ENCODE peak calls at places on chromosome 1, in seven cellular contexts. One of them, this sample, is unnamed.

GRCh38 chr1:26318338-26319064 is 743 bp downstream of the CD52 start:
- DNase-seq in activated CD4-positive, alpha-beta T cell treated with anti-CD3 and anti-CD28 coated beads, Interleukin-2, amount 10 ng/mL, durations not matched to agents 7 days and 5 days: peak; percentile 14
- DNase-seq in SJSA1: no peak
- DNase-seq in GM18507: peak; percentile 37
- DNase-seq in LoVo: no peak
- DNase-seq in NCI-H1105: no peak
- DNase-seq in lower lobe of right lung: peak; percentile 72
- DNase-seq in this sample: no peak

GRCh38 chr1:230876660-230877059 is 8.3 kb upstream of the C1orf198 start:
- DNase-seq in activated CD4-positive, alpha-beta T cell treated with anti-CD3 and anti-CD28 coated beads, Interleukin-2, amount 10 ng/mL, durations not matched to agents 7 days and 5 days: no peak
- DNase-seq in SJSA1: no peak
- DNase-seq in GM18507: no peak
- DNase-seq in LoVo: no peak
- DNase-seq in NCI-H1105: no peak
- DNase-seq in lower lobe of right lung: no peak
- DNase-seq in this sample: no peak

GRCh38 chr1:184056921-184057496 is 5.5 kb downstream of the TSEN15 start:
- DNase-seq in activated CD4-positive, alpha-beta T cell treated with anti-CD3 and anti-CD28 coated beads, Interleukin-2, amount 10 ng/mL, durations not matched to agents 7 days and 5 days: no peak
- DNase-seq in SJSA1: peak; percentile 84
- DNase-seq in GM18507: no peak
- DNase-seq in LoVo: no peak
- DNase-seq in NCI-H1105: no peak
- DNase-seq in lower lobe of right lung: no peak
- DNase-seq in this sample: no peak

GRCh38 chr1:93597697-93598096 is 83.9 kb downstream of the BCAR3 start:
- DNase-seq in activated CD4-positive, alpha-beta T cell treated with anti-CD3 and anti-CD28 coated beads, Interleukin-2, amount 10 ng/mL, durations not matched to agents 7 days and 5 days: no peak
- DNase-seq in SJSA1: no peak
- DNase-seq in GM18507: no peak
- DNase-seq in LoVo: no peak
- DNase-seq in NCI-H1105: peak; percentile 93
- DNase-seq in lower lobe of right lung: no peak
- DNase-seq in this sample: no peak

GRCh38 chr1:7302873-7303272 is 468.2 kb upstream of the VAMP3 start:
- DNase-seq in activated CD4-positive, alpha-beta T cell treated with anti-CD3 and anti-CD28 coated beads, Interleukin-2, amount 10 ng/mL, durations not matched to agents 7 days and 5 days: no peak
- DNase-seq in SJSA1: no peak
- DNase-seq in GM18507: no peak
- DNase-seq in LoVo: no peak
- DNase-seq in NCI-H1105: no peak
- DNase-seq in lower lobe of right lung: no peak
- DNase-seq in this sample: no peak

GRCh38 chr1:199759268-199759724 is 268.2 kb upstream of the NR5A2 start:
- DNase-seq in activated CD4-positive, alpha-beta T cell treated with anti-CD3 and anti-CD28 coated beads, Interleukin-2, amount 10 ng/mL, durations not matched to agents 7 days and 5 days: no peak
- DNase-seq in SJSA1: no peak
- DNase-seq in GM18507: no peak
- DNase-seq in LoVo: peak; percentile 89
- DNase-seq in NCI-H1105: no peak
- DNase-seq in lower lobe of right lung: no peak
- DNase-seq in this sample: no peak

GRCh38 chr1:163585796-163586195 is 264.0 kb downstream of the NUF2 start:
- DNase-seq in activated CD4-positive, alpha-beta T cell treated with anti-CD3 and anti-CD28 coated beads, Interleukin-2, amount 10 ng/mL, durations not matched to agents 7 days and 5 days: no peak
- DNase-seq in SJSA1: no peak
- DNase-seq in GM18507: no peak
- DNase-seq in LoVo: no peak
- DNase-seq in NCI-H1105: no peak
- DNase-seq in lower lobe of right lung: no peak
- DNase-seq in this sample: no peak

GRCh38 chr1:33667386-33668282 is 195.2 kb downstream of the ZSCAN20 start:
- DNase-seq in activated CD4-positive, alpha-beta T cell treated with anti-CD3 and anti-CD28 coated beads, Interleukin-2, amount 10 ng/mL, durations not matched to agents 7 days and 5 days: no peak
- DNase-seq in SJSA1: peak; percentile 16
- DNase-seq in GM18507: no peak
- DNase-seq in LoVo: no peak
- DNase-seq in NCI-H1105: no peak
- DNase-seq in lower lobe of right lung: no peak
- DNase-seq in this sample: no peak

GRCh38 chr1:93042134-93042821 is 36.8 kb upstream of the MTF2 start:
- DNase-seq in activated CD4-positive, alpha-beta T cell treated with anti-CD3 and anti-CD28 coated beads, Interleukin-2, amount 10 ng/mL, durations not matched to agents 7 days and 5 days: peak; percentile 71
- DNase-seq in SJSA1: no peak
- DNase-seq in GM18507: no peak
- DNase-seq in LoVo: peak; percentile 46
- DNase-seq in NCI-H1105: no peak
- DNase-seq in lower lobe of right lung: no peak
- DNase-seq in this sample: no peak

GRCh38 chr1:153612755-153613331 is at the start of gene S100A16:
- DNase-seq in activated CD4-positive, alpha-beta T cell treated with anti-CD3 and anti-CD28 coated beads, Interleukin-2, amount 10 ng/mL, durations not matched to agents 7 days and 5 days: no peak
- DNase-seq in SJSA1: no peak
- DNase-seq in GM18507: no peak
- DNase-seq in LoVo: peak; percentile 90
- DNase-seq in NCI-H1105: no peak
- DNase-seq in lower lobe of right lung: peak; percentile 83
- DNase-seq in this sample: no peak

GRCh38 chr1:9233241-9233941 is 1.2 kb upstream of the H6PD start:
- DNase-seq in activated CD4-positive, alpha-beta T cell treated with anti-CD3 and anti-CD28 coated beads, Interleukin-2, amount 10 ng/mL, durations not matched to agents 7 days and 5 days: no peak
- DNase-seq in SJSA1: no peak
- DNase-seq in GM18507: no peak
- DNase-seq in LoVo: no peak
- DNase-seq in NCI-H1105: no peak
- DNase-seq in lower lobe of right lung: peak; percentile 89
- DNase-seq in this sample: no peak

GRCh38 chr1:90729484-90730246 is 12.6 kb upstream of the BARHL2 start:
- DNase-seq in activated CD4-positive, alpha-beta T cell treated with anti-CD3 and anti-CD28 coated beads, Interleukin-2, amount 10 ng/mL, durations not matched to agents 7 days and 5 days: no peak
- DNase-seq in SJSA1: no peak
- DNase-seq in GM18507: no peak
- DNase-seq in LoVo: no peak
- DNase-seq in NCI-H1105: no peak
- DNase-seq in lower lobe of right lung: no peak
- DNase-seq in this sample: no peak

GRCh38 chr1:175128523-175128922 is 60.9 kb downstream of the TNN start:
- DNase-seq in activated CD4-positive, alpha-beta T cell treated with anti-CD3 and anti-CD28 coated beads, Interleukin-2, amount 10 ng/mL, durations not matched to agents 7 days and 5 days: no peak
- DNase-seq in SJSA1: no peak
- DNase-seq in GM18507: no peak
- DNase-seq in LoVo: no peak
- DNase-seq in NCI-H1105: no peak
- DNase-seq in lower lobe of right lung: no peak
- DNase-seq in this sample: no peak

GRCh38 chr1:232432313-232432712 is 197.6 kb downstream of the SIPA1L2 start:
- DNase-seq in activated CD4-positive, alpha-beta T cell treated with anti-CD3 and anti-CD28 coated beads, Interleukin-2, amount 10 ng/mL, durations not matched to agents 7 days and 5 days: no peak
- DNase-seq in SJSA1: no peak
- DNase-seq in GM18507: no peak
- DNase-seq in LoVo: no peak
- DNase-seq in NCI-H1105: no peak
- DNase-seq in lower lobe of right lung: no peak
- DNase-seq in this sample: no peak

GRCh38 chr1:204350265-204350664 is 9.5 kb downstream of the PLEKHA6 start:
- DNase-seq in activated CD4-positive, alpha-beta T cell treated with anti-CD3 and anti-CD28 coated beads, Interleukin-2, amount 10 ng/mL, durations not matched to agents 7 days and 5 days: no peak
- DNase-seq in SJSA1: no peak
- DNase-seq in GM18507: no peak
- DNase-seq in LoVo: no peak
- DNase-seq in NCI-H1105: no peak
- DNase-seq in lower lobe of right lung: no peak
- DNase-seq in this sample: no peak

GRCh38 chr1:21184266-21184665 is 7.6 kb upstream of the EIF4G3 start:
- DNase-seq in activated CD4-positive, alpha-beta T cell treated with anti-CD3 and anti-CD28 coated beads, Interleukin-2, amount 10 ng/mL, durations not matched to agents 7 days and 5 days: no peak
- DNase-seq in SJSA1: no peak
- DNase-seq in GM18507: no peak
- DNase-seq in LoVo: no peak
- DNase-seq in NCI-H1105: no peak
- DNase-seq in lower lobe of right lung: no peak
- DNase-seq in this sample: peak; percentile 47

GRCh38 chr1:167258858-167259257 is 38.2 kb downstream of the POU2F1 start:
- DNase-seq in activated CD4-positive, alpha-beta T cell treated with anti-CD3 and anti-CD28 coated beads, Interleukin-2, amount 10 ng/mL, durations not matched to agents 7 days and 5 days: no peak
- DNase-seq in SJSA1: no peak
- DNase-seq in GM18507: no peak
- DNase-seq in LoVo: no peak
- DNase-seq in NCI-H1105: no peak
- DNase-seq in lower lobe of right lung: no peak
- DNase-seq in this sample: no peak

GRCh38 chr1:30809514-30810263 is 52.1 kb upstream of the LAPTM5 start:
- DNase-seq in activated CD4-positive, alpha-beta T cell treated with anti-CD3 and anti-CD28 coated beads, Interleukin-2, amount 10 ng/mL, durations not matched to agents 7 days and 5 days: no peak
- DNase-seq in SJSA1: peak; percentile 88
- DNase-seq in GM18507: no peak
- DNase-seq in LoVo: no peak
- DNase-seq in NCI-H1105: no peak
- DNase-seq in lower lobe of right lung: no peak
- DNase-seq in this sample: no peak

GRCh38 chr1:243903904-243904303 is 53.9 kb upstream of the AKT3 start:
- DNase-seq in activated CD4-positive, alpha-beta T cell treated with anti-CD3 and anti-CD28 coated beads, Interleukin-2, amount 10 ng/mL, durations not matched to agents 7 days and 5 days: no peak
- DNase-seq in SJSA1: no peak
- DNase-seq in GM18507: no peak
- DNase-seq in LoVo: no peak
- DNase-seq in NCI-H1105: no peak
- DNase-seq in lower lobe of right lung: no peak
- DNase-seq in this sample: no peak

GRCh38 chr1:119611701-119612113 is 36.4 kb downstream of the ZNF697 start:
- DNase-seq in activated CD4-positive, alpha-beta T cell treated with anti-CD3 and anti-CD28 coated beads, Interleukin-2, amount 10 ng/mL, durations not matched to agents 7 days and 5 days: peak; percentile 70
- DNase-seq in SJSA1: peak; percentile 68
- DNase-seq in GM18507: peak; percentile 38
- DNase-seq in LoVo: peak; percentile 65
- DNase-seq in NCI-H1105: peak; percentile 72
- DNase-seq in lower lobe of right lung: peak; percentile 86
- DNase-seq in this sample: no peak

GRCh38 chr1:220528049-220528678 is at the start of gene MARK1:
- DNase-seq in activated CD4-positive, alpha-beta T cell treated with anti-CD3 and anti-CD28 coated beads, Interleukin-2, amount 10 ng/mL, durations not matched to agents 7 days and 5 days: no peak
- DNase-seq in SJSA1: peak; percentile 44
- DNase-seq in GM18507: peak; percentile 5
- DNase-seq in LoVo: peak; percentile 55
- DNase-seq in NCI-H1105: peak; percentile 75
- DNase-seq in lower lobe of right lung: peak; percentile 54
- DNase-seq in this sample: no peak

GRCh38 chr1:183862967-183863366 is 58.0 kb downstream of the RGL1 start:
- DNase-seq in activated CD4-positive, alpha-beta T cell treated with anti-CD3 and anti-CD28 coated beads, Interleukin-2, amount 10 ng/mL, durations not matched to agents 7 days and 5 days: no peak
- DNase-seq in SJSA1: no peak
- DNase-seq in GM18507: no peak
- DNase-seq in LoVo: no peak
- DNase-seq in NCI-H1105: no peak
- DNase-seq in lower lobe of right lung: no peak
- DNase-seq in this sample: no peak

GRCh38 chr1:161020573-161021167 is at the start of gene F11R:
- DNase-seq in activated CD4-positive, alpha-beta T cell treated with anti-CD3 and anti-CD28 coated beads, Interleukin-2, amount 10 ng/mL, durations not matched to agents 7 days and 5 days: peak; percentile 41
- DNase-seq in SJSA1: no peak
- DNase-seq in GM18507: no peak
- DNase-seq in LoVo: peak; percentile 46
- DNase-seq in NCI-H1105: peak; percentile 74
- DNase-seq in lower lobe of right lung: peak; percentile 79
- DNase-seq in this sample: peak; percentile 63

GRCh38 chr1:204900721-204901120 is 30.1 kb downstream of the NFASC start:
- DNase-seq in activated CD4-positive, alpha-beta T cell treated with anti-CD3 and anti-CD28 coated beads, Interleukin-2, amount 10 ng/mL, durations not matched to agents 7 days and 5 days: no peak
- DNase-seq in SJSA1: no peak
- DNase-seq in GM18507: no peak
- DNase-seq in LoVo: no peak
- DNase-seq in NCI-H1105: no peak
- DNase-seq in lower lobe of right lung: no peak
- DNase-seq in this sample: no peak

GRCh38 chr1:57637155-57637554 is 213.3 kb upstream of the DAB1 start:
- DNase-seq in activated CD4-positive, alpha-beta T cell treated with anti-CD3 and anti-CD28 coated beads, Interleukin-2, amount 10 ng/mL, durations not matched to agents 7 days and 5 days: no peak
- DNase-seq in SJSA1: no peak
- DNase-seq in GM18507: no peak
- DNase-seq in LoVo: no peak
- DNase-seq in NCI-H1105: no peak
- DNase-seq in lower lobe of right lung: no peak
- DNase-seq in this sample: no peak

GRCh38 chr1:17591814-17592430 is 52.4 kb downstream of the ARHGEF10L start:
- DNase-seq in activated CD4-positive, alpha-beta T cell treated with anti-CD3 and anti-CD28 coated beads, Interleukin-2, amount 10 ng/mL, durations not matched to agents 7 days and 5 days: no peak
- DNase-seq in SJSA1: no peak
- DNase-seq in GM18507: no peak
- DNase-seq in LoVo: no peak
- DNase-seq in NCI-H1105: no peak
- DNase-seq in lower lobe of right lung: no peak
- DNase-seq in this sample: no peak

GRCh38 chr1:90000934-90001676 is 6.2 kb downstream of the ZNF326 start:
- DNase-seq in activated CD4-positive, alpha-beta T cell treated with anti-CD3 and anti-CD28 coated beads, Interleukin-2, amount 10 ng/mL, durations not matched to agents 7 days and 5 days: no peak
- DNase-seq in SJSA1: no peak
- DNase-seq in GM18507: no peak
- DNase-seq in LoVo: no peak
- DNase-seq in NCI-H1105: no peak
- DNase-seq in lower lobe of right lung: no peak
- DNase-seq in this sample: no peak